ENCODE peak calls at places on chromosomes 5 and 9, in six cellular contexts. F is aorta, T is astrocyte, E is lung, Q is WERI-Rb-1, H is fibroblast of lung. V is an unnamed sample. For H3K9me3, the result is how much of the 10 kb centered on the place peaks cover.

GRCh38 chr5:148416921-148417320 is 33.2 kb downstream of the FBXO38 start:
- DNase-seq in F (no peak), T (peak), E (no peak), Q (no peak), H (peak), V (no peak)

GRCh38 chr5:58259685-58260152 is 200.2 kb downstream of the PLK2 start:
- DNase-seq in F (no peak), T (peak), E (no peak), Q (no peak), H (peak), V (no peak)

GRCh38 chr9:34884732-34885131 is 73.4 kb upstream of the PHF24 start:
- DNase-seq in F (no peak), T (no peak), E (no peak), Q (no peak), H (no peak), V (no peak)

GRCh38 chr5:65032250-65032649 is 263.5 kb downstream of the CWC27 start:
- DNase-seq in F (no peak), T (peak), E (no peak), Q (no peak), H (peak), V (no peak)

GRCh38 chr5:181215997-181216982 is 6.8 kb upstream of the TRIM41 start:
- DNase-seq in F (no peak), T (no peak), E (no peak), Q (no peak), H (no peak), V (no peak)

GRCh38 chr5:107369622-107370021 is 301.1 kb downstream of the EFNA5 start:
- DNase-seq in F (no peak), T (no peak), E (no peak), Q (no peak), H (no peak), V (no peak)

GRCh38 chr5:34497031-34497808 is 158.9 kb upstream of the RAI14 start:
- DNase-seq in F (peak), T (no peak), E (no peak), Q (no peak), H (no peak), V (no peak)

GRCh38 chr5:10310073-10310779 is 2.5 kb upstream of the CMBL start:
- DNase-seq in F (no peak), T (peak), E (no peak), Q (no peak), H (peak), V (no peak)

GRCh38 chr5:149133795-149134777 is 7.2 kb upstream of the ABLIM3 start:
- DNase-seq in F (peak), T (peak), E (peak), Q (no peak), H (peak), V (no peak)

GRCh38 chr5:135472141-135472540 is 20.0 kb upstream of the TIFAB start:
- DNase-seq in F (peak), T (no peak), E (no peak), Q (no peak), H (no peak), V (no peak)

GRCh38 chr5:150499437-150499956 is 8.4 kb upstream of the NDST1 start:
- DNase-seq in F (no peak), T (no peak), E (no peak), Q (peak), H (no peak), V (no peak)

GRCh38 chr5:128826290-128826689 is 139.0 kb upstream of the SLC27A6 start:
- DNase-seq in F (no peak), T (no peak), E (no peak), Q (no peak), H (no peak), V (no peak)

GRCh38 chr9:125025584-125025983 is 84.7 kb upstream of the GOLGA1 start:
- DNase-seq in F (no peak), T (no peak), E (no peak), Q (no peak), H (no peak), V (no peak)

GRCh38 chr5:54470677-54471076 is 15.2 kb downstream of the HSPB3 start:
- DNase-seq in F (no peak), T (peak), E (no peak), Q (no peak), H (peak), V (no peak)

GRCh38 chr5:172878585-172879433 is 44.8 kb downstream of the ERGIC1 start:
- DNase-seq in F (peak), T (peak), E (no peak), Q (no peak), H (peak), V (no peak)

GRCh38 chr5:153081385-153081784 is 409.1 kb upstream of the GRIA1 start:
- DNase-seq in F (no peak), T (no peak), E (no peak), Q (no peak), H (no peak), V (no peak)

GRCh38 chr5:175895701-175896102 is 24.3 kb downstream of the CPLX2 start:
- DNase-seq in F (no peak), T (no peak), E (no peak), Q (peak), H (no peak), V (peak)

GRCh38 chr5:143161893-143162520 is 241.5 kb downstream of the NR3C1 start:
- DNase-seq in F (no peak), T (peak), E (no peak), Q (no peak), H (no peak), V (no peak)

GRCh38 chr5:107135391-107135790 is 535.3 kb downstream of the EFNA5 start:
- DNase-seq in F (no peak), T (peak), E (no peak), Q (no peak), H (peak), V (no peak)

GRCh38 chr9:87147803-87148202 is 200.5 kb upstream of the GAS1 start:
- DNase-seq in F (no peak), T (no peak), E (no peak), Q (no peak), H (no peak), V (no peak)

GRCh38 chr5:176743828-176744583 is 66.4 kb upstream of the UNC5A start:
- DNase-seq in F (peak), T (no peak), E (no peak), Q (no peak), H (no peak), V (no peak)

GRCh38 chr5:67350600-67351315 is 154.2 kb upstream of the CD180 start:
- DNase-seq in F (no peak), T (no peak), E (no peak), Q (no peak), H (no peak), V (no peak)

GRCh38 chr5:14337603-14338002 is 194.5 kb downstream of the TRIO start:
- DNase-seq in F (peak), T (no peak), E (no peak), Q (no peak), H (no peak), V (no peak)

GRCh38 chr9:134689320-134690181 is 47.9 kb downstream of the COL5A1 start:
- DNase-seq in F (peak), T (no peak), E (peak), Q (peak), H (peak), V (no peak)

GRCh38 chr9:68678430-68678829 is 26.6 kb upstream of the PIP5K1B start:
- DNase-seq in F (no peak), T (no peak), E (no peak), Q (peak), H (no peak), V (no peak)

DNA sequence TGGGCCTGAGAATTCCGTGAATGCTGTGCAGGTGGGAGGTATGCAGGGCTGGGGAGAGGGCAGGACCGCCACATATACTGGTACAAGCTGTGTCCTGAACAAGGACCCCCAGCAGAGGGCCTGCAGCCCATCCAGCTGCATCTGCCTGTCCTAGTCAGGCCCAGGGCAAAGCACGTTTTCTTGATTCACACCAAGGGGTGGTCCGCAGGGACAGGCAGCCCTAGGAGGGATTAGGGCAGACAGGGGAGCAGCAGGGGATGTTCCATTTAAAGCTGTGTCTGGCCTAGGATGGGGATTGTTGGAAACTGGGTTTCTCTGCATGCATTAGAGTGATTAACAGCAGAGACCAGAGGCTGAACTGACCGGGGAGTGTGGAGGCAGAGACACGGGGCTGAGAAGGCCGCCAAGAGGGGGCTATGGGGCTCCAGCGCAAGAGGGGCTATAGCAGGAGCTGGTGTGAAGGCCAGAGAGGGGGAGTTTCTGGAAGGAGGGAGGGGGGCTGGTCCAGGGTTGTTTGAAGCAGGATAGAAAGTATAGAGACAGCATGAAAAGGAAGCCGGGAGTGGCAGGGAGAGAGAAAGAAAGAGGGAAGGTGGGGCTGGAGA is 2.7 kb downstream of the GRM6 start:
- DNase-seq in F (no peak), T (no peak), E (no peak), Q (peak), H (no peak), V (no peak)
- H3K9me3 ChIP-seq in F (under half), T (under half), E (under half), Q (under half), H (under half), V (under half)

DNA sequence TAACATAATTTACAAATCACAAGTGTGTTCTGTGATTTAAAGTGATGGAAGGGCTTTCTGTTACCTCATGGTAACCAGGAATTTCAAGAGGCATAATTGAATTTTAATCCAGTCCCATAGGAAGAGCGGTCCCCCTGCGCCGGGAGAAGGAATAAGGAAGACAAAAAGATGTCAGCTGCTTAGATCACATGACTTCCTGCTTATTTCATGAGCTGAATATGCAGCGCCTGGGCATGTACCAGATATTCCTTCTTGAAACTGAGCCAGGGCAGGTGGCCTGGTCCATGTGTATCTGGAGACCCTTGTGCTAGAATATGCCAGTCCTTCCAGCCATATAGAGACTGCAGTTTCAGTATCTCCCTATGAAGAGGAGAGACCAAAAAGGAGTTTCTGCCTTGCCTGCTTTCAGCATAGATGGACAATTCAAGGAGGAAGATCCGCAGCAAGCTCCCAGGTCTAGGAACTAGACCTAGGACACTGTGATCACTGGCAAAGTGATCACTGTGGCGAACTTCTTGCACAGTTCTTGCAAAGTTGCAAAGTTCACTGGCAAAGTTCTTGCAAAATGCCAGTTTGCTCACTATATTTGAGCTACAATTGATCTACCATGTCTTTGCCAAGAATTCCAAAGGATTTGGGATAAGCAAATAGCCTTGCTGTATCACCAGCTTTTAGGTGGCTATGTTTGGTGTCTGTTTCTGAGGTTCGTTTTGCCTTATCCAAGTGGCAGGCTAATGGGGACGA is 102.9 kb upstream of the PHYKPL start:
- DNase-seq in F (no peak), T (no peak), E (no peak), Q (no peak), H (no peak), V (no peak)
- H3K9me3 ChIP-seq in F (under half), T (under half), E (under half), Q (under half), H (under half), V (under half)

GRCh38 chr9:137952976-137953666 is 75.5 kb downstream of the CACNA1B start:
- DNase-seq in F (no peak), T (no peak), E (no peak), Q (no peak), H (no peak), V (no peak)
- H3K9me3 ChIP-seq in F (under half), T (under half), E (under half), Q (under half), H (under half), V (under half)

GRCh38 chr5:124206540-124206939 is 539.9 kb downstream of the ZNF608 start:
- DNase-seq in F (no peak), T (no peak), E (no peak), Q (no peak), H (no peak), V (no peak)
- H3K9me3 ChIP-seq in F (under half), T (under half), E (under half), Q (under half), H (under half), V (under half)

GRCh38 chr9:138075961-138076649 is 198.5 kb downstream of the CACNA1B start:
- DNase-seq in F (peak), T (no peak), E (no peak), Q (no peak), H (no peak), V (no peak)
- H3K9me3 ChIP-seq in F (under half), T (under half), E (under half), Q (under half), H (under half), V (under half)

V was measured in CD8-positive, alpha-beta T cell.